ENCODE peak calls at places on chromosomes 12 and 14, in five cellular contexts. X is NB4, I is heart left ventricle, U is GM10248, A is H9. V is an unnamed sample.

GRCh38 chr12:45273717-45274271 is 57.9 kb downstream of the ANO6 start:
- DNase-seq in X (no peak), A (no peak), U (no peak), I (peak; percentile 58), V (no peak)

GRCh38 chr12:48004039-48004940 is at the start of gene COL2A1:
- DNase-seq in U (no peak), I (no peak), A (peak; percentile 90), X (peak; percentile 59), V (no peak)

GRCh38 chr12:132172619-132173018 is 28.4 kb downstream of the NOC4L start:
- DNase-seq in I (peak; percentile 9), X (peak; percentile 56), A (no peak), U (no peak), V (no peak)

GRCh38 chr12:129483494-129483893 is 420.3 kb downstream of the TMEM132D start:
- DNase-seq in X (no peak), A (no peak), I (no peak), U (no peak), V (no peak)

GRCh38 chr12:85057370-85057963 is 21.3 kb downstream of the LRRIQ1 start:
- DNase-seq in A (peak; percentile 51), X (peak; percentile 68), U (peak; percentile 13), I (no peak), V (peak; percentile 46)

GRCh38 chr12:41486718-41487117 is 298.6 kb downstream of the PDZRN4 start:
- DNase-seq in U (no peak), I (no peak), A (no peak), X (no peak), V (no peak)

GRCh38 chr12:57779736-57780135 is 2.9 kb upstream of the TSFM start:
- DNase-seq in A (no peak), I (no peak), X (no peak), U (no peak), V (no peak)

GRCh38 chr14:30573203-30573814 is 14.4 kb downstream of the G2E3 start:
- DNase-seq in X (no peak), U (no peak), A (no peak), I (no peak), V (no peak)

GRCh38 chr14:105933238-105933637 is 406.9 kb downstream of the TMEM121 start:
- DNase-seq in U (no peak), A (peak; percentile 2), X (no peak), I (peak; percentile 2), V (no peak)

GRCh38 chr14:53183611-53184010 is 30.5 kb upstream of the DDHD1 start:
- DNase-seq in X (no peak), A (no peak), I (no peak), U (no peak), V (no peak)